ENCODE peak calls at places on chromosomes 11 and 22, in eight cellular contexts. U, N, J, I, H, P, T and S are unnamed samples.

GRCh38 chr22:19375435-19375834 is 56.1 kb downstream of the HIRA start:
- DNase-seq in U (peak; percentile 18), P (no peak), J (peak; percentile 28), T (no peak), I (no peak), N (no peak), H (no peak), S (no peak)

GRCh38 chr11:67438121-67438902 is 830 bp upstream of the PTPRCAP start:
- DNase-seq in N (no peak), P (peak; percentile 54), T (no peak), I (no peak), U (no peak), H (no peak), J (peak; percentile 89), S (no peak)

GRCh38 chr22:25176175-25176574 is 23.5 kb upstream of the CRYBB3 start:
- DNase-seq in T (no peak), P (no peak), U (no peak), N (no peak), J (no peak), I (no peak), H (no peak), S (peak; percentile 74)

GRCh38 chr11:118342503-118343161 is at the start of gene CD3D:
- DNase-seq in U (no peak), I (no peak), T (no peak), J (peak; percentile 55), N (no peak), P (no peak), H (no peak), S (no peak)

GRCh38 chr11:122703541-122704272 is 48.2 kb downstream of the UBASH3B start:
- DNase-seq in I (no peak), U (no peak), N (no peak), T (no peak), J (no peak), P (no peak), H (no peak), S (no peak)

GRCh38 chr11:115377882-115378296 is 126.3 kb downstream of the CADM1 start:
- DNase-seq in U (no peak), H (no peak), N (no peak), J (no peak), T (no peak), P (no peak), I (no peak), S (no peak)

GRCh38 chr22:44329179-44329796 is 16.5 kb upstream of the SHISAL1 start:
- DNase-seq in H (no peak), I (no peak), J (peak; percentile 50), P (no peak), T (no peak), N (no peak), U (peak; percentile 64), S (no peak)

GRCh38 chr11:121588747-121589146 is 136.0 kb upstream of the SORL1-AS1 start:
- DNase-seq in N (no peak), T (no peak), H (no peak), P (no peak), U (no peak), J (no peak), I (no peak), S (no peak)

GRCh38 chr11:42571486-42572230 is 740.1 kb upstream of the API5 start:
- DNase-seq in H (no peak), I (no peak), T (no peak), J (no peak), P (no peak), N (no peak), U (no peak), S (no peak)

GRCh38 chr11:4092031-4092430 is 2.6 kb upstream of the RRM1 start:
- DNase-seq in I (no peak), N (no peak), U (no peak), H (no peak), P (no peak), J (no peak), T (no peak), S (no peak)

GRCh38 chr22:25039754-25040153 is 87.2 kb downstream of the KIAA1671 start:
- DNase-seq in N (no peak), H (no peak), I (no peak), U (no peak), J (no peak), T (no peak), P (no peak), S (no peak)

GRCh38 chr11:126628790-126629621 is 273.5 kb downstream of the ST3GAL4 start:
- DNase-seq in P (no peak), U (no peak), J (no peak), I (no peak), N (no peak), H (no peak), T (no peak), S (no peak)

GRCh38 chr11:119974467-119974866 is 163.4 kb downstream of the TRIM29 start:
- DNase-seq in I (no peak), N (no peak), P (no peak), T (no peak), J (no peak), H (peak; percentile 41), U (no peak), S (no peak)

GRCh38 chr11:121929581-121929980 is 186.4 kb downstream of the BLID start:
- DNase-seq in N (no peak), J (no peak), I (no peak), U (no peak), T (peak; percentile 58), H (peak; percentile 48), P (no peak), S (peak; percentile 85)

GRCh38 chr11:64267207-64267945 is 16.0 kb downstream of the PLCB3 start:
- DNase-seq in N (no peak), J (no peak), P (no peak), T (no peak), H (peak; percentile 64), I (no peak), U (no peak), S (peak; percentile 60)

GRCh38 chr11:64271339-64272132 is 12.9 kb downstream of the BAD start:
- DNase-seq in T (peak; percentile 90), I (peak; percentile 44), N (peak; percentile 96), U (peak; percentile 97), H (peak; percentile 93), P (peak; percentile 92), J (peak; percentile 97), S (peak; percentile 96)

GRCh38 chr11:64268028-64268686 is 16.3 kb downstream of the BAD start:
- DNase-seq in U (no peak), N (no peak), H (peak; percentile 38), I (no peak), T (no peak), P (no peak), J (no peak), S (no peak)

GRCh38 chr11:64268687-64269379 is 15.6 kb downstream of the BAD start:
- DNase-seq in H (peak; percentile 94), I (no peak), T (peak; percentile 83), N (peak; percentile 56), P (peak; percentile 69), U (peak; percentile 92), J (peak; percentile 80), S (peak; percentile 52)

DNA sequence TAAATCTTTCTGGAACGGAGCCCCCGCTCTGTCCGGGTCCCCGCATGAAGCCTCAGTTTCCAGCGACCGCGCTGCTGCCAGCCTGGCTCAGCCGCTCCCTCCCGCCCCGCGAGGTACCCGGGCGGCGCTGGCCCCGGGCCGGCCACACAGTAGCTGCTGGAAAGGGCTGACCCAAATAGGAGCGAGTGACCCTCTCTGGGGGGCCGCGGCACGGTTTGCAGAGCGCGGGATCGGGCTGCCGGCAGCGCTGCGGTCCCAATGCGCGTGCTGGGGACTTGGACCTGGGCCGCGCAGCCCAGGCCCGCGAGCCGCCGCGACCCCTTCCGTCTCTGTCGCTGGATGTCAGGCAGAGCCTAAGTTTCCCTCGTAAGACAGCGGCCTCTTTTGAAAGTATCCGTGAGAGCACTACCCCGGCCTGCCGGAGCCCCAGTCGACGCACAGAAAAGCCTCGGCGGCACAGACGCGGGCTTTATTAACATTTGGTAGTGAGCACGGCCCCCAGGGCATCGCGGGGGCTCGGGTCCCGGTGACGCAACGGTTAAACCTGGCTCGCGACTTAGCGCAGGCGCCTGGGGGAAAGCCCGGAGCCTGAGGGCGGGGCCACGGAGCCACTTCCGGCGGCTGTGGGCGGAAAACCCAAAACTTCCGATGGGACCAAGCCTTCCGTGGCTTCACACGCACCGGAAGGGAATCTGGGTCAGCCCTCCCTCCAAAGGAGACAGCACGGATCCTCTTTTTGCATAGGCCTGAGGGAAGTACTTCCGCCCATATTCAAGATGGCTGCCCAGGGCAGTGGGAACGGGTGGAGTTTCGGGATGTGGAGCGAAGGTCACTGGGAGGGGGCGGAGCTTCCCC is 14.9 kb downstream of the BAD start:
- DNase-seq in T (peak; percentile 98), N (peak; percentile 98), H (peak; percentile 99), U (peak; percentile 99), P (peak; percentile 98), I (peak; percentile 87), J (peak; percentile 98), S (peak; percentile 98)
- TF ChIP-seq CTCF in T (peak; percentile 53), N (no peak), H (peak; percentile 9), U (no peak), P (no peak), I (peak; percentile 12), J (no peak), S (no peak)

GRCh38 chr11:46559815-46560214 is 34.0 kb downstream of the AMBRA1 start:
- DNase-seq in N (no peak), I (no peak), J (no peak), T (no peak), P (no peak), H (no peak), U (no peak), S (no peak)
- TF ChIP-seq POLR2A in N (no peak), I (no peak), J (no peak), T (no peak), P (no peak), H (no peak), U (no peak), S (no peak)

DNA sequence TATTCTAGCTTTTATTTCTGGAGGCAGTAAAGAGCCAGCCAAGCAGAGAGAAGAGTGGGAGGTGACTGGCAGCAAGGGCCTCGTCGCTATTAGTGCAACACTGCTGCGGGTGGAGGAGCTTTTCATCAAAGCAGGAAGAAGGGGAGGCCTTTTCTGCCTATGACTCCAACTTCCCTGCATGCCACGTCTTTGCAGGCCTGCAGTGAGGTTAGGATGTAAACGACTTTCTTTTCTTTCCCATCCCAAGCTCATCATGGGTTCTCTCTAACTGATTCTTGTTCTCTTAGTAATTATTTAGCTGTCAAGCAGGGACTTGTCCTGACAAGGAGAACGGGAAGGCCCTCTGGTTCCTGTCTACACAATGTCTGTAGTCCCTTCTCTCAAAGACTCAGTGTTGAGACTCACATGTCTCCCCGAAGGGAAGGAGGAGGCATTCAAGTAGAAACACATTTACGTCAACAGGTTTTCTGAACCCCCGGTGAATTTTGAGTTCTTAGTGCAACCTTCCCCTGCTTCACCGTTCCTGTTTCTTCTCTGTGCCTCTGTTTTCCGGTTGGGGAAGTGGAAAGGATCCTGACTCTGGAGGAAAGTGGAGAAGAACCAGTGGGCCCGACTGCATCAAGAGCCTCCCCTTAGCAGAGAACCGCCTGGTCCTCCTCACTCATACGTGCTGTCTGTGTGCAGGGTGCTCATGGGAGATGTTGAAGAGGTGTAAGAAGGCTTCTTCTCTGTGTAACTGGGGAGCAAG is 56.9 kb downstream of the PACS1 start:
- DNase-seq in P (peak; percentile 56), H (peak; percentile 86), J (peak; percentile 82), T (peak; percentile 75), N (peak; percentile 53), U (peak; percentile 72), I (no peak), S (peak; percentile 76)
- H3K4me3 ChIP-seq in P (no peak overlapping the region), H (no peak overlapping the region), J (no peak overlapping the region), T (peak overlapping the region; percentile 31), N (no peak overlapping the region), U (no peak overlapping the region), I (no peak overlapping the region), S (no peak overlapping the region)

DNA sequence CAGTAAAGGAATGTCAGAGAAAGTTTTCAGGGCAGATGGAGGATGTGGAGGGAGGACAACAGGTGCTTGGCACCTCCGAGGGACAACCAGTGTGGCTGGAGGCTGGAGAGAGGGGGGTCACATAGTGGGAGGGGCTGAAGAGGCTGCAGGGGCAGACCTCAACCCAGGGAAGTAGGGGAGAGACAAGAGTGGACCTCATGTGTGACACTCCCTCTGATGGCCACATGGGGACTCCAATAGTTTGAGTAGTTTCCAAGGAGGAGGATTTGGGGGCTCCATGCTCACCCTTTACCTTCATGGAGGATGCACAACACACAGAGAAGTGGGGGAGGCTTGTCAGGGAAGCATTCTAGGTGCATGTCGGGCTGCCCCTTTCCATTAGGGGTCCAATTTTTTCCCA is 35.1 kb upstream of the ASPHD2 start:
- DNase-seq in I (no peak), J (no peak), T (no peak), N (no peak), P (no peak), U (no peak), H (no peak), S (no peak)
- TF ChIP-seq CTCF in I (no peak), J (no peak), T (no peak), N (no peak), P (no peak), U (no peak), H (no peak), S (no peak)